ENCODE peak calls at places on chromosomes 2 and 18, in ten cellular contexts. One of them, this sample, is unnamed. For H3K9me3, the result is how much of the 10 kb centered on the place peaks cover.

GRCh38 chr2:86224645-86225355 is 25.5 kb downstream of the MRPL35 start:
- DNase-seq in SK-N-SH: no peak
- DNase-seq in CD4-positive, alpha-beta memory T cell: no peak
- DNase-seq in adipocyte: no peak
- DNase-seq in neural progenitor cell: no peak
- DNase-seq in tibial nerve: no peak
- DNase-seq in AG04450: no peak
- DNase-seq in pancreas: no peak
- DNase-seq in body of pancreas: no peak
- DNase-seq in right lobe of liver: no peak
- DNase-seq in this sample: no peak

GRCh38 chr2:195437521-195437920 is 219.5 kb upstream of the SLC39A10 start:
- DNase-seq in SK-N-SH: no peak
- DNase-seq in CD4-positive, alpha-beta memory T cell: peak
- DNase-seq in adipocyte: no peak
- DNase-seq in neural progenitor cell: no peak
- DNase-seq in tibial nerve: no peak
- DNase-seq in AG04450: no peak
- DNase-seq in pancreas: no peak
- DNase-seq in body of pancreas: no peak
- DNase-seq in right lobe of liver: no peak
- DNase-seq in this sample: no peak

GRCh38 chr2:64838817-64839216 is 150.4 kb upstream of the SLC1A4 start:
- DNase-seq in SK-N-SH: no peak
- DNase-seq in CD4-positive, alpha-beta memory T cell: no peak
- DNase-seq in adipocyte: peak
- DNase-seq in neural progenitor cell: no peak
- DNase-seq in tibial nerve: no peak
- DNase-seq in AG04450: peak
- DNase-seq in pancreas: no peak
- DNase-seq in body of pancreas: no peak
- DNase-seq in right lobe of liver: no peak
- DNase-seq in this sample: no peak

GRCh38 chr2:17877811-17878221 is 651 bp upstream of the KCNS3 start:
- DNase-seq in SK-N-SH: peak
- DNase-seq in CD4-positive, alpha-beta memory T cell: no peak
- DNase-seq in adipocyte: no peak
- DNase-seq in neural progenitor cell: peak
- DNase-seq in tibial nerve: no peak
- DNase-seq in AG04450: no peak
- DNase-seq in pancreas: peak
- DNase-seq in body of pancreas: peak
- DNase-seq in right lobe of liver: no peak
- DNase-seq in this sample: no peak

GRCh38 chr2:127535422-127535901 is at the start of gene MYO7B:
- DNase-seq in SK-N-SH: no peak
- DNase-seq in CD4-positive, alpha-beta memory T cell: no peak
- DNase-seq in adipocyte: no peak
- DNase-seq in neural progenitor cell: no peak
- DNase-seq in tibial nerve: no peak
- DNase-seq in AG04450: no peak
- DNase-seq in pancreas: no peak
- DNase-seq in body of pancreas: no peak
- DNase-seq in right lobe of liver: no peak
- DNase-seq in this sample: no peak

GRCh38 chr18:415627-416612 is 84.6 kb downstream of the COLEC12 start:
- DNase-seq in SK-N-SH: no peak
- DNase-seq in CD4-positive, alpha-beta memory T cell: no peak
- DNase-seq in adipocyte: peak
- DNase-seq in neural progenitor cell: no peak
- DNase-seq in tibial nerve: no peak
- DNase-seq in AG04450: no peak
- DNase-seq in pancreas: no peak
- DNase-seq in body of pancreas: no peak
- DNase-seq in right lobe of liver: no peak
- DNase-seq in this sample: no peak

GRCh38 chr18:25898965-25899364 is 191.4 kb downstream of the SS18 start:
- DNase-seq in SK-N-SH: peak
- DNase-seq in CD4-positive, alpha-beta memory T cell: no peak
- DNase-seq in adipocyte: no peak
- DNase-seq in neural progenitor cell: no peak
- DNase-seq in tibial nerve: no peak
- DNase-seq in AG04450: no peak
- DNase-seq in pancreas: no peak
- DNase-seq in body of pancreas: no peak
- DNase-seq in right lobe of liver: no peak
- DNase-seq in this sample: no peak

GRCh38 chr2:128325665-128326181 is 7.1 kb upstream of the HS6ST1 start:
- DNase-seq in SK-N-SH: peak
- DNase-seq in CD4-positive, alpha-beta memory T cell: no peak
- DNase-seq in adipocyte: no peak
- DNase-seq in neural progenitor cell: no peak
- DNase-seq in tibial nerve: no peak
- DNase-seq in AG04450: no peak
- DNase-seq in pancreas: no peak
- DNase-seq in body of pancreas: peak
- DNase-seq in right lobe of liver: peak
- DNase-seq in this sample: no peak

GRCh38 chr2:108297436-108298141 is 8.9 kb downstream of the SULT1C2 start:
- DNase-seq in SK-N-SH: no peak
- DNase-seq in CD4-positive, alpha-beta memory T cell: no peak
- DNase-seq in adipocyte: peak
- DNase-seq in neural progenitor cell: no peak
- DNase-seq in tibial nerve: no peak
- DNase-seq in AG04450: peak
- DNase-seq in pancreas: no peak
- DNase-seq in body of pancreas: no peak
- DNase-seq in right lobe of liver: no peak
- DNase-seq in this sample: no peak

GRCh38 chr2:146532748-146533147 is 1312.1 kb upstream of the ACVR2A start:
- DNase-seq in SK-N-SH: no peak
- DNase-seq in CD4-positive, alpha-beta memory T cell: no peak
- DNase-seq in adipocyte: no peak
- DNase-seq in neural progenitor cell: no peak
- DNase-seq in tibial nerve: no peak
- DNase-seq in AG04450: no peak
- DNase-seq in pancreas: no peak
- DNase-seq in body of pancreas: no peak
- DNase-seq in right lobe of liver: no peak
- DNase-seq in this sample: no peak

GRCh38 chr2:205510345-205510744 is 172.0 kb upstream of the NRP2 start:
- DNase-seq in SK-N-SH: no peak
- DNase-seq in CD4-positive, alpha-beta memory T cell: no peak
- DNase-seq in adipocyte: no peak
- DNase-seq in neural progenitor cell: peak
- DNase-seq in tibial nerve: no peak
- DNase-seq in AG04450: no peak
- DNase-seq in pancreas: no peak
- DNase-seq in body of pancreas: no peak
- DNase-seq in right lobe of liver: no peak
- DNase-seq in this sample: no peak

GRCh38 chr2:219155054-219155644 is 5.5 kb downstream of the NHEJ1 start:
- DNase-seq in SK-N-SH: peak
- DNase-seq in CD4-positive, alpha-beta memory T cell: no peak
- DNase-seq in adipocyte: peak
- DNase-seq in neural progenitor cell: peak
- DNase-seq in tibial nerve: no peak
- DNase-seq in AG04450: peak
- DNase-seq in pancreas: peak
- DNase-seq in body of pancreas: peak
- DNase-seq in right lobe of liver: no peak
- DNase-seq in this sample: no peak

GRCh38 chr2:50786345-50786744 is 245.6 kb downstream of the NRXN1 start:
- DNase-seq in SK-N-SH: no peak
- DNase-seq in CD4-positive, alpha-beta memory T cell: no peak
- DNase-seq in adipocyte: no peak
- DNase-seq in neural progenitor cell: peak
- DNase-seq in tibial nerve: no peak
- DNase-seq in AG04450: no peak
- DNase-seq in pancreas: no peak
- DNase-seq in body of pancreas: no peak
- DNase-seq in right lobe of liver: no peak
- DNase-seq in this sample: no peak

GRCh38 chr2:227308784-227309183 is 16.3 kb upstream of the MFF start:
- DNase-seq in SK-N-SH: no peak
- DNase-seq in CD4-positive, alpha-beta memory T cell: no peak
- DNase-seq in adipocyte: peak
- DNase-seq in neural progenitor cell: no peak
- DNase-seq in tibial nerve: no peak
- DNase-seq in AG04450: no peak
- DNase-seq in pancreas: no peak
- DNase-seq in body of pancreas: no peak
- DNase-seq in right lobe of liver: no peak
- DNase-seq in this sample: no peak

GRCh38 chr2:68989035-68989434 is 14.6 kb downstream of the GKN1 start:
- DNase-seq in SK-N-SH: no peak
- DNase-seq in CD4-positive, alpha-beta memory T cell: no peak
- DNase-seq in adipocyte: no peak
- DNase-seq in neural progenitor cell: no peak
- DNase-seq in tibial nerve: no peak
- DNase-seq in AG04450: no peak
- DNase-seq in pancreas: no peak
- DNase-seq in body of pancreas: no peak
- DNase-seq in right lobe of liver: peak
- DNase-seq in this sample: no peak

GRCh38 chr2:96143848-96144480 is 1.3 kb downstream of the DUSP2 start:
- DNase-seq in SK-N-SH: no peak
- DNase-seq in CD4-positive, alpha-beta memory T cell: peak
- DNase-seq in adipocyte: no peak
- DNase-seq in neural progenitor cell: peak
- DNase-seq in tibial nerve: no peak
- DNase-seq in AG04450: no peak
- DNase-seq in pancreas: peak
- DNase-seq in body of pancreas: no peak
- DNase-seq in right lobe of liver: no peak
- DNase-seq in this sample: peak

GRCh38 chr2:218284106-218284811 is 8.0 kb downstream of the TMBIM1 start:
- DNase-seq in SK-N-SH: no peak
- DNase-seq in CD4-positive, alpha-beta memory T cell: peak
- DNase-seq in adipocyte: peak
- DNase-seq in neural progenitor cell: no peak
- DNase-seq in tibial nerve: no peak
- DNase-seq in AG04450: peak
- DNase-seq in pancreas: peak
- DNase-seq in body of pancreas: peak
- DNase-seq in right lobe of liver: peak
- DNase-seq in this sample: peak

GRCh38 chr2:37679072-37679695 is 7.7 kb upstream of the CDC42EP3 start:
- DNase-seq in SK-N-SH: no peak
- DNase-seq in CD4-positive, alpha-beta memory T cell: no peak
- DNase-seq in adipocyte: no peak
- DNase-seq in neural progenitor cell: no peak
- DNase-seq in tibial nerve: no peak
- DNase-seq in AG04450: no peak
- DNase-seq in pancreas: no peak
- DNase-seq in body of pancreas: no peak
- DNase-seq in right lobe of liver: no peak
- DNase-seq in this sample: no peak

GRCh38 chr18:78814321-78814720 is 165.3 kb upstream of the SALL3 start:
- DNase-seq in SK-N-SH: no peak
- DNase-seq in CD4-positive, alpha-beta memory T cell: no peak
- DNase-seq in adipocyte: no peak
- DNase-seq in neural progenitor cell: peak
- DNase-seq in tibial nerve: no peak
- DNase-seq in AG04450: no peak
- DNase-seq in pancreas: no peak
- DNase-seq in body of pancreas: no peak
- DNase-seq in right lobe of liver: no peak
- DNase-seq in this sample: no peak

GRCh38 chr2:191617589-191617988 is 60.3 kb upstream of the NABP1 start:
- DNase-seq in SK-N-SH: no peak
- DNase-seq in CD4-positive, alpha-beta memory T cell: peak
- DNase-seq in adipocyte: no peak
- DNase-seq in neural progenitor cell: no peak
- DNase-seq in tibial nerve: no peak
- DNase-seq in AG04450: no peak
- DNase-seq in pancreas: no peak
- DNase-seq in body of pancreas: no peak
- DNase-seq in right lobe of liver: no peak
- DNase-seq in this sample: peak

GRCh38 chr2:239829326-239829725 is 195.8 kb downstream of the NDUFA10 start:
- DNase-seq in SK-N-SH: peak
- DNase-seq in CD4-positive, alpha-beta memory T cell: no peak
- DNase-seq in adipocyte: no peak
- DNase-seq in neural progenitor cell: no peak
- DNase-seq in tibial nerve: no peak
- DNase-seq in AG04450: no peak
- DNase-seq in pancreas: peak
- DNase-seq in body of pancreas: no peak
- DNase-seq in right lobe of liver: no peak
- DNase-seq in this sample: no peak

GRCh38 chr2:39362595-39362994 is 74.5 kb downstream of the MAP4K3 start:
- DNase-seq in SK-N-SH: no peak
- DNase-seq in CD4-positive, alpha-beta memory T cell: no peak
- DNase-seq in adipocyte: no peak
- DNase-seq in neural progenitor cell: no peak
- DNase-seq in tibial nerve: no peak
- DNase-seq in AG04450: no peak
- DNase-seq in pancreas: no peak
- DNase-seq in body of pancreas: no peak
- DNase-seq in right lobe of liver: no peak
- DNase-seq in this sample: no peak
- H3K9me3 ChIP-seq in SK-N-SH: under half
- H3K9me3 ChIP-seq in CD4-positive, alpha-beta memory T cell: under half
- H3K9me3 ChIP-seq in adipocyte: under half
- H3K9me3 ChIP-seq in neural progenitor cell: under half
- H3K9me3 ChIP-seq in tibial nerve: under half
- H3K9me3 ChIP-seq in AG04450: under half
- H3K9me3 ChIP-seq in pancreas: under half
- H3K9me3 ChIP-seq in body of pancreas: under half
- H3K9me3 ChIP-seq in right lobe of liver: under half
- H3K9me3 ChIP-seq in this sample: under half

GRCh38 chr2:82968381-82968780 is 1490.7 kb downstream of the SUCLG1 start:
- DNase-seq in SK-N-SH: no peak
- DNase-seq in CD4-positive, alpha-beta memory T cell: no peak
- DNase-seq in adipocyte: peak
- DNase-seq in neural progenitor cell: no peak
- DNase-seq in tibial nerve: no peak
- DNase-seq in AG04450: no peak
- DNase-seq in pancreas: no peak
- DNase-seq in body of pancreas: no peak
- DNase-seq in right lobe of liver: no peak
- DNase-seq in this sample: no peak
- H3K9me3 ChIP-seq in SK-N-SH: under half
- H3K9me3 ChIP-seq in CD4-positive, alpha-beta memory T cell: under half
- H3K9me3 ChIP-seq in adipocyte: under half
- H3K9me3 ChIP-seq in neural progenitor cell: under half
- H3K9me3 ChIP-seq in tibial nerve: under half
- H3K9me3 ChIP-seq in AG04450: under half
- H3K9me3 ChIP-seq in pancreas: under half
- H3K9me3 ChIP-seq in body of pancreas: under half
- H3K9me3 ChIP-seq in right lobe of liver: under half
- H3K9me3 ChIP-seq in this sample: under half

GRCh38 chr2:21981127-21981526 is 857.4 kb downstream of the TDRD15 start:
- DNase-seq in SK-N-SH: no peak
- DNase-seq in CD4-positive, alpha-beta memory T cell: no peak
- DNase-seq in adipocyte: no peak
- DNase-seq in neural progenitor cell: no peak
- DNase-seq in tibial nerve: no peak
- DNase-seq in AG04450: no peak
- DNase-seq in pancreas: no peak
- DNase-seq in body of pancreas: no peak
- DNase-seq in right lobe of liver: no peak
- DNase-seq in this sample: no peak
- H3K9me3 ChIP-seq in SK-N-SH: under half
- H3K9me3 ChIP-seq in CD4-positive, alpha-beta memory T cell: under half
- H3K9me3 ChIP-seq in adipocyte: under half
- H3K9me3 ChIP-seq in neural progenitor cell: under half
- H3K9me3 ChIP-seq in tibial nerve: under half
- H3K9me3 ChIP-seq in AG04450: under half
- H3K9me3 ChIP-seq in pancreas: under half
- H3K9me3 ChIP-seq in body of pancreas: under half
- H3K9me3 ChIP-seq in right lobe of liver: under half
- H3K9me3 ChIP-seq in this sample: under half

GRCh38 chr2:112829247-112829646 is 7.3 kb downstream of the IL1B start:
- DNase-seq in SK-N-SH: no peak
- DNase-seq in CD4-positive, alpha-beta memory T cell: no peak
- DNase-seq in adipocyte: no peak
- DNase-seq in neural progenitor cell: no peak
- DNase-seq in tibial nerve: no peak
- DNase-seq in AG04450: no peak
- DNase-seq in pancreas: no peak
- DNase-seq in body of pancreas: no peak
- DNase-seq in right lobe of liver: no peak
- DNase-seq in this sample: no peak
- H3K9me3 ChIP-seq in SK-N-SH: under half
- H3K9me3 ChIP-seq in CD4-positive, alpha-beta memory T cell: under half
- H3K9me3 ChIP-seq in adipocyte: under half
- H3K9me3 ChIP-seq in neural progenitor cell: under half
- H3K9me3 ChIP-seq in tibial nerve: under half
- H3K9me3 ChIP-seq in AG04450: under half
- H3K9me3 ChIP-seq in pancreas: under half
- H3K9me3 ChIP-seq in body of pancreas: under half
- H3K9me3 ChIP-seq in right lobe of liver: under half
- H3K9me3 ChIP-seq in this sample: under half

This sample was measured in T-helper 17 cell.